ENCODE peak calls at places on chromosomes 6 and 20, in seven cellular contexts. D is GM06990, Q is HepG2, S is tibial nerve, O is upper lobe of right lung, W is mesothelial cell of epicardium, Z is omental fat pad. J is an unnamed sample.

GRCh38 chr20:50111120-50111828 is 1.7 kb downstream of the UBE2V1 start:
- DNase-seq in Z (no peak), O (no peak), D (no peak), W (no peak), Q (no peak), S (no peak), J (no peak)

GRCh38 chr6:132333639-132334516 is 67.4 kb downstream of the MOXD1 start:
- DNase-seq in S (peak), D (no peak), W (no peak), O (no peak), Q (peak), Z (no peak), J (no peak)

GRCh38 chr6:45577836-45578504 is 200.2 kb upstream of the SUPT3H start:
- DNase-seq in Q (no peak), S (no peak), W (no peak), Z (no peak), O (no peak), D (no peak), J (no peak)

GRCh38 chr6:127464161-127464880 is 5.1 kb upstream of the KIAA0408 start:
- DNase-seq in O (no peak), W (no peak), S (peak), Z (no peak), Q (no peak), D (no peak), J (no peak)

GRCh38 chr6:143692696-143693095 is 14.9 kb downstream of the PHACTR2 start:
- DNase-seq in O (no peak), S (no peak), W (no peak), Z (no peak), D (no peak), Q (peak), J (no peak)

GRCh38 chr20:46946796-46947195 is 52.2 kb downstream of the EYA2 start:
- DNase-seq in Q (no peak), D (no peak), S (no peak), W (no peak), Z (no peak), O (no peak), J (no peak)

GRCh38 chr20:46814366-46815232 is 80.0 kb upstream of the EYA2 start:
- DNase-seq in Z (no peak), S (no peak), D (no peak), O (no peak), W (no peak), Q (peak), J (peak)

GRCh38 chr6:105509506-105510331 is 106.8 kb upstream of the PREP start:
- DNase-seq in S (peak), D (no peak), Q (no peak), W (no peak), O (no peak), Z (no peak), J (peak)

GRCh38 chr6:21753571-21754108 is 160.1 kb downstream of the SOX4 start:
- DNase-seq in O (no peak), Q (no peak), W (no peak), S (no peak), D (no peak), Z (no peak), J (no peak)

GRCh38 chr6:27871919-27872633 is 40.1 kb downstream of the OR2B2 start:
- DNase-seq in S (peak), Z (no peak), D (peak), Q (no peak), W (peak), O (peak), J (peak)

GRCh38 chr6:98942263-98942803 is 5.4 kb downstream of the FBXL4 start:
- DNase-seq in W (no peak), Q (peak), Z (no peak), D (no peak), S (no peak), O (no peak), J (no peak)

GRCh38 chr6:161228911-161229591 is 44.8 kb downstream of the AGPAT4 start:
- DNase-seq in Q (no peak), W (no peak), D (no peak), O (no peak), Z (no peak), S (no peak), J (no peak)

GRCh38 chr20:50475879-50476292 is 34.3 kb upstream of the PTPN1 start:
- DNase-seq in O (no peak), D (no peak), S (no peak), W (no peak), Q (peak), Z (no peak), J (no peak)

GRCh38 chr6:128138694-128139093 is 237.8 kb upstream of the THEMIS start:
- DNase-seq in D (no peak), S (no peak), Z (no peak), Q (no peak), O (no peak), W (no peak), J (no peak)

GRCh38 chr20:56422824-56423189 is 10.7 kb downstream of the CASS4 start:
- DNase-seq in O (no peak), W (no peak), Z (no peak), Q (no peak), S (no peak), D (no peak), J (no peak)

GRCh38 chr20:51586005-51586440 is 43.5 kb upstream of the NFATC2 start:
- DNase-seq in Q (no peak), O (no peak), D (no peak), Z (no peak), S (no peak), W (no peak), J (no peak)

GRCh38 chr6:70503813-70504465 is 62.8 kb upstream of the SDHAF4 start:
- DNase-seq in D (no peak), Q (no peak), Z (no peak), O (no peak), S (no peak), W (no peak), J (no peak)

GRCh38 chr20:62350629-62351422 is 16.3 kb downstream of the LAMA5 start:
- DNase-seq in W (no peak), D (no peak), S (no peak), O (no peak), Z (no peak), Q (no peak), J (no peak)

GRCh38 chr6:166206510-166207389 is 39.1 kb upstream of the TBXT start:
- DNase-seq in S (no peak), Q (no peak), O (no peak), W (no peak), D (no peak), Z (no peak), J (no peak)

GRCh38 chr20:32968833-32969241 is 35.4 kb downstream of the SUN5 start:
- DNase-seq in D (no peak), Q (no peak), S (no peak), O (peak), Z (no peak), W (peak), J (no peak)

GRCh38 chr20:63033635-63034510 is 27.1 kb upstream of the BHLHE23 start:
- DNase-seq in S (no peak), O (peak), W (no peak), D (no peak), Z (no peak), Q (no peak), J (no peak)

GRCh38 chr6:166600932-166601331 is 14.5 kb upstream of the RAMACL start:
- DNase-seq in Q (no peak), Z (no peak), D (no peak), W (no peak), O (no peak), S (no peak), J (no peak)

GRCh38 chr20:22795897-22796296 is 211.5 kb upstream of the FOXA2 start:
- DNase-seq in O (no peak), D (no peak), S (peak), Z (no peak), W (no peak), Q (peak), J (no peak)

GRCh38 chr6:45951771-45952529 is 63.7 kb downstream of the CLIC5 start:
- DNase-seq in Q (no peak), O (no peak), S (no peak), D (no peak), Z (no peak), W (no peak), J (no peak)

GRCh38 chr6:88870728-88871330 is 92.6 kb downstream of the RNGTT start:
- DNase-seq in Z (no peak), S (peak), W (peak), D (no peak), O (no peak), Q (peak), J (peak)

GRCh38 chr6:124076336-124077048 is 272.8 kb downstream of the NKAIN2 start:
- DNase-seq in Z (no peak), W (no peak), O (no peak), D (no peak), Q (no peak), S (no peak), J (no peak)

GRCh38 chr6:53587291-53587690 is 42.4 kb upstream of the GCLC start:
- DNase-seq in W (no peak), Z (no peak), O (no peak), D (no peak), S (no peak), Q (no peak), J (no peak)

GRCh38 chr6:27592481-27593199 is 119.7 kb upstream of the ZNF184 start:
- DNase-seq in W (peak), Q (peak), D (peak), Z (no peak), S (no peak), O (no peak), J (peak)

GRCh38 chr6:168310945-168311344 is 8.6 kb downstream of the DACT2 start:
- DNase-seq in W (no peak), Z (no peak), D (no peak), S (no peak), O (no peak), Q (no peak), J (no peak)

DNA sequence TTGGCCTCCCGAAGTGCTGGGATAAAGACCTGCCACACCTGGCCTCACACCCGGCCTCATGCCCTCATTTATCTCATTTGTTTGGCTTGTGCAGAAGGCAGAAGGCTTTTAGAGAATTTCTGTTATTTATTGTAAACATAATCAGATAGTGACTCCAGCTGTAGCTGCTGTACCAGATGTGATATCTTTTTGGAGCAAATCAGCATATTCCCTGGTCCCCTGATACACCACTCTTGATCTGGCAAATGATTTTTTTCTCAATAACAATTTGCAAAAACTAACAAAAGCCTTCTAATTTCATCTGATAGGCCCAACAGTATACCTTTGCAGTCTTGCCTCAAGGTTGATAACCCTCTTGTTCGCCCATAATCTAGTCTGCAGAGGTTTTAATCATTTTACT is 26.5 kb upstream of the TULP1 start:
- DNase-seq in O (no peak), S (no peak), Q (no peak), D (no peak), Z (no peak), W (no peak), J (no peak)
- TF ChIP-seq CTCF in O (no peak), S (no peak), Q (no peak), D (no peak), Z (no peak), W (no peak), J (no peak)

GRCh38 chr20:37992802-37993538 is 40.3 kb downstream of the TTI1 start:
- DNase-seq in Z (no peak), D (no peak), Q (peak), S (peak), W (no peak), O (no peak), J (no peak)
- TF ChIP-seq CTCF in Z (no peak), D (peak), Q (peak), S (no peak), W (peak), O (peak), J (peak)

DNA sequence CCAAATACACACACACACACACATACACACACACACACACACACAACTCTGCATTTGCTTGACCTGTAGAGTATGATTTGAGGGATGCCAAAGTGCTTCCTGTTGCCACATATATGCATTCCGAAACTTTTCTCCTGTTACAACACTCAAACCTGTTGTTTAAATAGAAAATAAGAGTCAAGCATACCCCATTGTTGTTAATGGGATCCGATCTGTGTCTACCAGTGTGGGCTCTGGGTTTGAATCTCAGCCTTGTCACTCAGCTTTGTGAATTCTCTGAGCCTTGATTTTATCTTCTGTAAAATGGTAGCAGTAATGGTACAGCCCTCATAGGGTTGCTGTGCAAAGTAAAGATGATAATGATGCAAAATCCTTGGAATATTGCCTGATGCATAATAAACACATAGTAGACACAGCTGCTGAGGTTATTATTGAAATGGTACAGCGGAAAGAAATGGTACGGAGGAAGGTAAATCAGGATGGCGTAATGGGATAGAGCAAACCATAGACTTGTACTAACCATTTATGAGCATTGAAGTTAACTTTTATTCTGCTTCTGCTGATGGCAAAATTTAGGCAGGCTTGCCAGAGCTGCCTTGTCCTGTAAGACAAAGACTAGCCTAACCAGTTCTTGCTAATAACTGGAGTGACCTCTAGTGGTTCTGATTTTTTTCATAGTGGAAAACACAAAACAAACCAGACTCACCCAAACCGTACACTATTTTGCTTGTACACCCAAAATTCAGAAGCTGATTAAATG is 113.4 kb upstream of the PHACTR1 start:
- DNase-seq in S (no peak), W (no peak), D (no peak), Q (peak), O (no peak), Z (no peak), J (no peak)
- TF ChIP-seq CTCF in S (peak), W (peak), D (peak), Q (peak), O (peak), Z (no peak), J (peak)

GRCh38 chr20:25669826-25670422 is 26.7 kb downstream of the ZNF337 start:
- DNase-seq in D (no peak), W (no peak), S (no peak), O (no peak), Q (peak), Z (no peak), J (no peak)
- TF ChIP-seq CTCF in D (no peak), W (no peak), S (no peak), O (no peak), Q (peak), Z (no peak), J (peak)

GRCh38 chr6:4125933-4126864 is 9.2 kb downstream of the ECI2 start:
- DNase-seq in O (no peak), Z (no peak), Q (peak), S (peak), W (no peak), D (no peak), J (no peak)
- TF ChIP-seq CTCF in O (no peak), Z (no peak), Q (peak), S (peak), W (no peak), D (no peak), J (peak)

GRCh38 chr20:17889226-17889625 is 79.4 kb downstream of the SNX5 start:
- DNase-seq in Z (no peak), O (no peak), Q (peak), D (no peak), S (no peak), W (no peak), J (no peak)
- TF ChIP-seq CTCF in Z (no peak), O (no peak), Q (peak), D (no peak), S (no peak), W (no peak), J (no peak)

DNA sequence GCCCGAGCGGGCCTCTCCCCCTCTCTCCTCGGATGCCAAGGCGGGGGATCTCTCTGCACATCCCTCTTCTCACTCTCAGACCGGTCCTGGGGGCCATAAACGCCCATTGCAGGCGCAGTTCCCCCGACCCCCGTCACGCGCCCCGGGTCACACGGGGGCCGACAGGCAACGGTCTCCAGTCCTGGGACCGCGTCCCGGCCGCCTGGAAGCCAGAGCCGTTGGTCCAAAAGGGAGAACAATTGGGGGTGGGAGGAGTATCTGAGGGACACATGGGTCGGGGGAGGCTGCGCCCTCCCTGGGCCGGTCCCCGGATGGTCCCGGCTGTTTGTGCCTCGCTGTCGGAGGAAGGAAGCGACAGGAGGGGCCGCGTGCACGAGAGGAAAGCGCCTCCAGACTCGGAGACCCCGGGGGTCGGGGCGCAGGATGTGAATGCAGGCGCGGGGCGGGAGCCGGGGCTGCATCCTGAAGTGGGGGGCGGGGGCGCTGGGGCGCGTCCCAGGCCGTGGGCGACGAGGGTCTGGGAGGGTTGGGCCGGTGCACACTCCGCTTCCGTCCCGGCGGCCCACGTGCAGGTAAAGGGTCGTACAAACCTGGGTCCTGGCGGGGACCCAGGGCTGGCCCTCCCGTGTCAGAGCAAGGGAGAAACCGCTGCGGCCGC is 903 bp downstream of the SLC4A11 start:
- DNase-seq in D (no peak), Q (no peak), S (no peak), W (no peak), O (no peak), Z (no peak), J (no peak)
- TF ChIP-seq CTCF in D (no peak), Q (no peak), S (no peak), W (no peak), O (no peak), Z (no peak), J (no peak)

GRCh38 chr6:146381486-146381885 is 162.1 kb upstream of the RAB32 start:
- DNase-seq in D (no peak), W (no peak), Z (no peak), O (no peak), S (no peak), Q (no peak), J (no peak)
- TF ChIP-seq CTCF in D (peak), W (no peak), Z (no peak), O (no peak), S (no peak), Q (no peak), J (peak)